ENCODE peak calls at places on chromosomes 2 and 18, in ten cellular contexts. E is neural progenitor cell, K is A673, N is left lung, M is prostate gland, S is heart left ventricle, U is lung, B is stomach, Q is neuronal stem cell, T is breast epithelium. H is an unnamed sample. For H3K4me1, the result is how much of the 10 kb centered on the place peaks cover.

GRCh38 chr2:217106650-217107014 is 246.8 kb upstream of the TNP1 start:
- DNase-seq in E (peak), K (peak), N (no peak), M (no peak), S (no peak), U (no peak), B (no peak), Q (no peak), T (no peak), H (no peak)

GRCh38 chr2:62149708-62150107 is 46.2 kb upstream of the B3GNT2 start:
- DNase-seq in E (no peak), K (peak), N (no peak), M (no peak), S (no peak), U (no peak), B (no peak), Q (no peak), T (no peak), H (no peak)

GRCh38 chr2:240013343-240013742 is 11.8 kb downstream of the NDUFA10 start:
- DNase-seq in E (no peak), K (peak), N (no peak), M (no peak), S (no peak), U (no peak), B (no peak), Q (no peak), T (no peak), H (no peak)

GRCh38 chr2:157758586-157758985 is 117.5 kb downstream of the ACVR1 start:
- DNase-seq in E (no peak), K (no peak), N (no peak), M (no peak), S (no peak), U (no peak), B (no peak), Q (no peak), T (no peak), H (no peak)

GRCh38 chr2:172839446-172839845 is 103.8 kb downstream of the RAPGEF4 start:
- DNase-seq in E (no peak), K (no peak), N (no peak), M (no peak), S (no peak), U (no peak), B (no peak), Q (no peak), T (no peak), H (no peak)

GRCh38 chr2:64797881-64798590 is 144.3 kb upstream of the SERTAD2 start:
- DNase-seq in E (no peak), K (peak), N (no peak), M (peak), S (no peak), U (peak), B (peak), Q (no peak), T (no peak), H (no peak)

GRCh38 chr2:42076357-42076921 is 28.6 kb downstream of the PKDCC start:
- DNase-seq in E (no peak), K (no peak), N (peak), M (no peak), S (no peak), U (no peak), B (no peak), Q (no peak), T (no peak), H (no peak)

GRCh38 chr2:207166349-207167128 is 791 bp upstream of the KLF7 start:
- DNase-seq in E (peak), K (peak), N (peak), M (peak), S (peak), U (peak), B (peak), Q (peak), T (peak), H (peak)

GRCh38 chr2:61091485-61091884 is 25.8 kb downstream of the SANBR start:
- DNase-seq in E (no peak), K (no peak), N (no peak), M (no peak), S (no peak), U (no peak), B (no peak), Q (no peak), T (no peak), H (no peak)

GRCh38 chr2:118982039-118982438 is 40.0 kb downstream of the MARCO start:
- DNase-seq in E (no peak), K (no peak), N (peak), M (no peak), S (no peak), U (no peak), B (no peak), Q (no peak), T (no peak), H (no peak)

DNA sequence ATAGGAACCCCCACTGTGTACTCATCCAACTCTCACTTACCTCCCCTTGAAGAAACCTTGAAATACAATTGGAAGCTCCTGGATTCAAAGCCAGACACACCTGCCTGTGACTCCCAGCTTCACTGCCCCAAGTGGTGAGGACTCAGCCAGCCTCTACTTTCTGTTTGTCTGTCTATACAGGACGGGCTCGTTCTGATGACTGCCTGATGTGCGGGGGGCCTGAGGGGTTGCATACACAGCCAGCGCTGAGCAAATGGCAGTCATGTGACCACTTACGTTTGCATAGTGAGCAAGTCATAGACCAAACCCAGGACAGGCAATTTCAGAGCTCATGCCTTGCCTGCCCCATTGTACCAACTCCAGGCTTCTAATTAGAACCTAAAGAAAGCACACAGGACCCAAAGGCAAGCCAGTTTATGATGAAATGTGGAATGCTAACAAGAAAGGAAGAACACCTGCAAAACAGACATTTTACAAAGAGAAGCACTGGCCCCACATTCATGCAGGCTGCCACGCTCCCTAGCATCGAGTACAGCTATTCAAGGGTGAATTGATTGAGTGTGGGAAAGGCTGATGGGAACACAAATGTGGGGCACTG is 137.8 kb downstream of the LNPK start:
- DNase-seq in E (no peak), K (no peak), N (no peak), M (no peak), S (no peak), U (no peak), B (no peak), Q (no peak), T (no peak), H (no peak)
- H3K4me1 ChIP-seq in E (under half), K (under half), N (under half), M (under half), S (under half), U (under half), B (under half), Q (under half), T (under half), H (under half)

GRCh38 chr2:9212010-9212638 is 5.5 kb downstream of the ASAP2 start:
- DNase-seq in E (no peak), K (no peak), N (no peak), M (no peak), S (no peak), U (no peak), B (peak), Q (no peak), T (no peak), H (no peak)
- H3K4me1 ChIP-seq in E (under half), K (half or more), N (half or more), M (under half), S (half or more), U (under half), B (half or more), Q (under half), T (under half), H (under half)

GRCh38 chr18:33579147-33579867 is 1.3 kb downstream of the ASXL3 start:
- DNase-seq in E (peak), K (no peak), N (no peak), M (no peak), S (no peak), U (no peak), B (no peak), Q (peak), T (no peak), H (peak)
- H3K4me1 ChIP-seq in E (under half), K (under half), N (under half), M (under half), S (under half), U (under half), B (under half), Q (under half), T (under half), H (under half)

GRCh38 chr2:30255026-30255425 is 23.7 kb downstream of the LBH start:
- DNase-seq in E (no peak), K (no peak), N (no peak), M (no peak), S (no peak), U (no peak), B (no peak), Q (no peak), T (no peak), H (no peak)
- H3K4me1 ChIP-seq in E (under half), K (under half), N (under half), M (under half), S (half or more), U (under half), B (half or more), Q (under half), T (under half), H (under half)

DNA sequence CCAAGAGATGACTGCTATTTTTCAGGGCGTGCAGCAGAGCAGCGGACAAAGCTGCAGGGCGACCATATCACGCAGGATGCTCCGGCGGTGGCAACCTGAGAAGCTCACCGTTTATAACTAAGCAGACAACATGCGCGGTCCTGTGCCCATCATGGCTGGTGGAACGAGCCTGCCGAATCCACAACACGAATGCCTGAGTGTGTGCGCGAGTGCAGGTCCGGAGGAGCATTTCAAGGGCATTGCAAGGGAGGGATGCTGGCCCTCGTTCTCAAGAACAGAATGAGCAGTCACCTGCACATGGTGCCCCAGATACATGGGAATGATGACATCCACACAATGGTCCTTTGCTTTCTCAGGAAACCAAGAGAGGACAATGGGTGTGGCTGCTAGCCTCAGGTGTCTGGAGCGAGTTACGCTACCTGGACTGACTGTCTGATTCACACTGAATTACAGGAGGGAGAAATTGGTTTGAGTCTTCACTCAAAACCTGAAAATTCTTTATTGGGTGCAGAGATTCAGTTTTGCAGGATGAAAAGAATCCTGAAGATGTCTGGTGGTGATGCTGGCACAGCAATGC is 39.8 kb downstream of the TBC1D8 start:
- DNase-seq in E (no peak), K (no peak), N (no peak), M (no peak), S (no peak), U (no peak), B (no peak), Q (no peak), T (no peak), H (no peak)
- H3K4me1 ChIP-seq in E (under half), K (under half), N (half or more), M (under half), S (half or more), U (under half), B (half or more), Q (under half), T (under half), H (under half)

DNA sequence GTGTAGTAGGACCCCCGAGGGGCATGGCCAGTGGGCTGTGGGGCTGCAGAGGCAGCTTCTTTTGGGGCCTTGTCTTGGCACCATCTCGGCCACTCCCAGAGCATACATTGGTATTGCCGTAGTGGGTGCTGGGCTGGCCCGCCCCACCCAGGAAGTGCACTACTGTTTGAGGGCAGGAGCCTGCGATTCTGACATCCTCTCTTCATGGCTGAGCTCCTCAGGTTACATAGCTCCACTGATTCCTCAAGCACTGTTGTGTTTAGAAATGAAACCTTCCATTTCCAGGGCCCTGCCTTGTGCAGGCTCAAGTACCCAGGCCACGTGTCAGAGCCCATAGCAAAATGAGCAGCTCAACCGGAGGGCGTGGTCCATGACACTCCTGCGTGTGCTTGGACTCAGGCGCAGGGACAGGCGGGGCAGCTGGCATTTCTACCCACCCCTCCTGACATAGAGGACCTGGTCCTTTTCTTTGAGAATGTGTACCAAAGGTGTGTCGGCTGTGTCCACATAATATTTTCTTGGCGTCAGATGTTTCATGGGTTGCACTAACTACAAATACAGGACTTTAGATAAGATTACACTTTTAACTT is 67.9 kb downstream of the DGKD start:
- DNase-seq in E (no peak), K (peak), N (peak), M (peak), S (no peak), U (peak), B (peak), Q (no peak), T (no peak), H (no peak)
- H3K4me1 ChIP-seq in E (under half), K (under half), N (half or more), M (under half), S (half or more), U (under half), B (half or more), Q (under half), T (under half), H (under half)

GRCh38 chr2:8481463-8482009 is 200.3 kb upstream of the ID2 start:
- DNase-seq in E (no peak), K (no peak), N (no peak), M (no peak), S (no peak), U (no peak), B (no peak), Q (no peak), T (peak), H (no peak)

GRCh38 chr2:8477511-8478132 is 204.2 kb upstream of the ID2 start:
- DNase-seq in E (no peak), K (peak), N (no peak), M (no peak), S (no peak), U (no peak), B (no peak), Q (no peak), T (peak), H (no peak)

GRCh38 chr2:8478133-8478793 is 203.6 kb upstream of the ID2 start:
- DNase-seq in E (no peak), K (no peak), N (no peak), M (no peak), S (no peak), U (no peak), B (no peak), Q (no peak), T (peak), H (no peak)

GRCh38 chr2:8480936-8481335 is 200.9 kb upstream of the ID2 start:
- DNase-seq in E (no peak), K (no peak), N (no peak), M (no peak), S (no peak), U (no peak), B (no peak), Q (no peak), T (peak), H (no peak)

GRCh38 chr2:8479298-8479697 is 202.6 kb upstream of the ID2 start:
- DNase-seq in E (no peak), K (no peak), N (no peak), M (no peak), S (peak), U (no peak), B (peak), Q (no peak), T (peak), H (no peak)
- H3K4me1 ChIP-seq in E (under half), K (under half), N (half or more), M (under half), S (under half), U (under half), B (under half), Q (under half), T (under half), H (under half)